ENCODE peak calls at places on chromosomes 11 and 22, in ten cellular contexts. K is coronary artery; U is NB4; B is progenitor cell of endocrine pancreas; V is H9; L is GM23338; W is HFFc6; F is lower leg skin; I is astrocyte of the spinal cord; X is CD8-positive, alpha-beta T cell. H is an unnamed sample.

GRCh38 chr22:30435674-30436126 is 10.1 kb downstream of the MTFP1 start:
- DNase-seq in K (no peak), U (no peak), B (no peak), V (no peak), L (no peak), W (no peak), F (peak; percentile 23), I (no peak), X (peak; percentile 76), H (no peak)

GRCh38 chr11:8597182-8597581 is 3.2 kb upstream of the STK33 start:
- DNase-seq in K (no peak), U (peak; percentile 20), B (no peak), V (no peak), L (no peak), W (peak; percentile 14), F (no peak), I (peak; percentile 30), X (no peak), H (no peak)

GRCh38 chr11:133887692-133888332 is 42.5 kb upstream of the SPATA19 start:
- DNase-seq in K (no peak), U (no peak), B (no peak), V (no peak), L (no peak), W (no peak), F (no peak), I (no peak), X (no peak), H (no peak)

GRCh38 chr11:108662700-108663099 is 2.2 kb upstream of the DDX10 start:
- DNase-seq in K (no peak), U (no peak), B (no peak), V (no peak), L (no peak), W (no peak), F (no peak), I (no peak), X (no peak), H (no peak)

GRCh38 chr11:122895591-122895990 is 13.0 kb downstream of the JHY start:
- DNase-seq in K (no peak), U (no peak), B (no peak), V (no peak), L (no peak), W (no peak), F (no peak), I (no peak), X (no peak), H (no peak)

GRCh38 chr11:119026970-119027369 is 3.7 kb downstream of the SLC37A4 start:
- DNase-seq in K (no peak), U (no peak), B (no peak), V (no peak), L (no peak), W (no peak), F (no peak), I (no peak), X (no peak), H (no peak)

GRCh38 chr11:114953039-114953438 is 274.7 kb downstream of the NXPE2 start:
- DNase-seq in K (no peak), U (peak; percentile 22), B (no peak), V (no peak), L (peak; percentile 60), W (no peak), F (no peak), I (no peak), X (no peak), H (no peak)

GRCh38 chr22:38243007-38243775 is 29.6 kb downstream of the TMEM184B start:
- DNase-seq in K (no peak), U (no peak), B (peak; percentile 53), V (no peak), L (no peak), W (no peak), F (no peak), I (peak; percentile 73), X (no peak), H (peak; percentile 46)

GRCh38 chr11:43691332-43691731 is 10.8 kb downstream of the HSD17B12 start:
- DNase-seq in K (no peak), U (peak; percentile 41), B (no peak), V (no peak), L (no peak), W (no peak), F (no peak), I (no peak), X (no peak), H (no peak)

GRCh38 chr22:36761553-36762240 is 14.2 kb downstream of the IFT27 start:
- DNase-seq in K (peak; percentile 40), U (no peak), B (no peak), V (peak; percentile 8), L (no peak), W (no peak), F (no peak), I (no peak), X (no peak), H (no peak)

GRCh38 chr11:3962406-3962840 is 107.0 kb downstream of the STIM1 start:
- DNase-seq in K (no peak), U (no peak), B (no peak), V (no peak), L (no peak), W (no peak), F (no peak), I (peak; percentile 56), X (no peak), H (no peak)

GRCh38 chr11:60838132-60838531 is 3.8 kb upstream of the CCDC86 start:
- DNase-seq in K (no peak), U (no peak), B (no peak), V (peak; percentile 72), L (peak; percentile 76), W (no peak), F (no peak), I (no peak), X (no peak), H (no peak)
- TF ChIP-seq CTCF in K (no peak), U (no peak), B (peak; percentile 41), V (peak; percentile 69), L (peak; percentile 65), W (peak; percentile 57), F (no peak), I (peak; percentile 2), X (no peak), H (no peak)

GRCh38 chr11:132405728-132406127 is 1035.3 kb downstream of the NTM start:
- DNase-seq in K (no peak), U (no peak), B (no peak), V (peak; percentile 55), L (peak; percentile 64), W (no peak), F (no peak), I (no peak), X (no peak), H (no peak)

GRCh38 chr11:132396318-132396717 is 1025.9 kb downstream of the NTM start:
- DNase-seq in K (no peak), U (no peak), B (no peak), V (no peak), L (no peak), W (no peak), F (no peak), I (no peak), X (no peak), H (no peak)

GRCh38 chr11:132402056-132402684 is 1031.8 kb downstream of the NTM start:
- DNase-seq in K (no peak), U (peak; percentile 31), B (peak; percentile 13), V (peak; percentile 76), L (peak; percentile 79), W (peak; percentile 47), F (no peak), I (peak; percentile 62), X (no peak), H (peak; percentile 47)
- TF ChIP-seq CTCF in K (no peak), U (peak; percentile 39), B (peak; percentile 61), V (peak; percentile 75), L (peak; percentile 89), W (peak; percentile 70), F (no peak), I (peak; percentile 66), X (no peak), H (peak; percentile 48)

DNA sequence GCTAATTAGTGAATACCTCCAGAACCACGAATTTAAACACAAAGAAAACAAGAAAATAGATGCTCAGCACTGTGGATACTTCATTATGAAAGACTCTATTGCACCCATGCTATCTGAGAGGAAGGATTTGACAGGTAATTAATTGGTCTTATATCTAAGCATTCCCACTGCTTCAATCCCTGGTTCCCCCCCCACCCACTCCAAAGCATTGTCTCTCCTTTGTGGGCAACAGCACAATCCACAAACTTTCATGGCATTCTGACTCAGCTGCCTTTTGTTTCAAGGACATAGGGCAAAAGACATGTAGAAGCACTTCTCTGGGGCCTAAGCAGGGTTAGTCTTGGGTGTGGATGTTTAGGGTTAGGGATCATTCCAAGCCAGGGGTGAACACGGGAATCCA is 551.4 kb downstream of the BUD13 start:
- DNase-seq in K (no peak), U (no peak), B (no peak), V (no peak), L (no peak), W (no peak), F (no peak), I (no peak), X (no peak), H (no peak)
- TF ChIP-seq CTCF in K (no peak), U (no peak), B (no peak), V (no peak), L (no peak), W (no peak), F (no peak), I (no peak), X (no peak), H (no peak)

GRCh38 chr11:68214173-68215086 is 1.3 kb upstream of the KMT5B start:
- DNase-seq in K (no peak), U (no peak), B (peak; percentile 48), V (peak; percentile 43), L (peak; percentile 46), W (no peak), F (peak; percentile 34), I (no peak), X (no peak), H (peak; percentile 44)

GRCh38 chr11:68213135-68213515 is at the start of gene KMT5B:
- DNase-seq in K (no peak), U (no peak), B (no peak), V (no peak), L (peak; percentile 72), W (no peak), F (no peak), I (peak; percentile 46), X (peak; percentile 36), H (peak; percentile 83)

GRCh38 chr11:68211546-68211945 is 1.6 kb downstream of the KMT5B start:
- DNase-seq in K (no peak), U (no peak), B (no peak), V (no peak), L (no peak), W (no peak), F (no peak), I (no peak), X (no peak), H (no peak)

GRCh38 chr11:68213555-68214172 is 568 bp upstream of the KMT5B start:
- DNase-seq in K (peak; percentile 85), U (peak; percentile 97), B (peak; percentile 81), V (peak; percentile 84), L (peak; percentile 96), W (peak; percentile 90), F (peak; percentile 78), I (peak; percentile 97), X (peak; percentile 73), H (peak; percentile 85)

DNA sequence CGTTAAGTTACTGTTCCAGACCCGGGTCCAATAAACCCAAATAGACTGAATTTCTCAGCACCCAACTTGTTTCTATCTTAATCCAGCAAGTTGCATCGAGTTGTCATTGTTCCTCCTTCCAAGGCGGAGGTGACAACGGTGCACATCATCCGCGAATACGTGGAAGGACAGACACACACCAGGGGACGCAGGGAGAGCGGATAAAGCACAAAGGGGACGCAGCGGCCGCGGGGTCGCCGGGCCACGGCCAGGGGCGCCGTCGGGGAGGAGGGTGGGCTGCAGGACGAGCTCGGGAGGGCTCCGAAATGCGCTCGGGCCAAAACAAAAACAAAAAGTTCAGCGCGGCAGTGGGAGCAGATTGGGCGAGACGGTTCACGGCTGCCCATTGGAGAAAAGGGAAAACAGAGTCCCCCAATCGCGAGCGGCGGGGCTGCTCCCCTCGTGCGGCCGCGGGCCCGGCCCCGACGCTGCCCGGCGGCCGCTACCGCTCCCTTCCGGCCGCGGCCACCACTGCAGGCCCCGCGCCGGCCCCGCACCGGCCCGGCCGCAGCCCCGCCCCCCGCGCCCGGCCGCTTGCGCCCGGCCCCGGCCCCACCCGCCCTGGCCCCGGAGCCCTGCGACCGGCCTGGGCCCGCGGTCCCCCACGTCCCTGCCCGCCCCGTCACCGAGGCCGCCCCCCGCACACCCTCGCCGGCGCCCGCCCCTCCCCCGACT is 518 bp downstream of the KMT5B start:
- DNase-seq in K (peak; percentile 83), U (peak; percentile 86), B (peak; percentile 54), V (peak; percentile 72), L (peak; percentile 89), W (peak; percentile 67), F (peak; percentile 54), I (peak; percentile 66), X (peak; percentile 40), H (peak; percentile 76)
- TF ChIP-seq CTCF in K (no peak), U (no peak), B (peak; percentile 50), V (peak; percentile 37), L (peak; percentile 37), W (peak; percentile 44), F (no peak), I (peak; percentile 20), X (no peak), H (no peak)